ENCODE peak calls at places on chromosomes 3 and 15, in seven cellular contexts. E is K562, K is NT2/D1, Q is HepG2, P is HCT116, T is H1, R is GM12878. N is an unnamed sample.

GRCh38 chr3:117553461-117553860 is 843.9 kb downstream of the TUSC7 start:
- DNase-seq in P (no peak), T (no peak), Q (no peak), R (peak; percentile 23), E (no peak), K (no peak), N (no peak)

GRCh38 chr3:193711523-193711963 is 118.5 kb downstream of the OPA1 start:
- DNase-seq in K (no peak), R (no peak), P (no peak), T (no peak), Q (peak; percentile 75), E (no peak), N (no peak)

GRCh38 chr3:165210132-165210531 is 13.9 kb upstream of the SLITRK3 start:
- DNase-seq in K (no peak), P (peak; percentile 7), T (no peak), Q (peak; percentile 5), E (no peak), R (no peak), N (no peak)

GRCh38 chr15:65893060-65893459 is 23.8 kb downstream of the RAB11A start:
- DNase-seq in E (no peak), P (no peak), K (no peak), T (no peak), R (no peak), Q (no peak), N (no peak)

GRCh38 chr3:16897254-16897926 is 12.6 kb downstream of the PLCL2 start:
- DNase-seq in E (no peak), K (no peak), P (no peak), Q (no peak), T (no peak), R (peak; percentile 52), N (peak; percentile 43)

GRCh38 chr3:111737712-111738097 is 121.4 kb upstream of the PHLDB2 start:
- DNase-seq in P (no peak), T (no peak), R (no peak), K (no peak), Q (peak; percentile 52), E (no peak), N (no peak)

GRCh38 chr3:123296836-123297626 is 95.3 kb downstream of the SEC22A start:
- DNase-seq in E (no peak), P (no peak), R (no peak), T (no peak), Q (no peak), K (no peak), N (no peak)

GRCh38 chr3:73086071-73086494 is 24.6 kb downstream of the EBLN2 start:
- DNase-seq in T (peak; percentile 68), E (peak; percentile 46), Q (peak; percentile 34), K (peak; percentile 42), P (peak; percentile 38), R (no peak), N (peak; percentile 71)

GRCh38 chr3:52109556-52110380 is 44.5 kb downstream of the POC1A start:
- DNase-seq in K (no peak), P (no peak), Q (no peak), E (no peak), T (no peak), R (no peak), N (peak; percentile 69)
- TF ChIP-seq YY1 in K (no peak), P (no peak), Q (no peak), E (no peak), T (no peak), R (no peak), N (no peak)

DNA sequence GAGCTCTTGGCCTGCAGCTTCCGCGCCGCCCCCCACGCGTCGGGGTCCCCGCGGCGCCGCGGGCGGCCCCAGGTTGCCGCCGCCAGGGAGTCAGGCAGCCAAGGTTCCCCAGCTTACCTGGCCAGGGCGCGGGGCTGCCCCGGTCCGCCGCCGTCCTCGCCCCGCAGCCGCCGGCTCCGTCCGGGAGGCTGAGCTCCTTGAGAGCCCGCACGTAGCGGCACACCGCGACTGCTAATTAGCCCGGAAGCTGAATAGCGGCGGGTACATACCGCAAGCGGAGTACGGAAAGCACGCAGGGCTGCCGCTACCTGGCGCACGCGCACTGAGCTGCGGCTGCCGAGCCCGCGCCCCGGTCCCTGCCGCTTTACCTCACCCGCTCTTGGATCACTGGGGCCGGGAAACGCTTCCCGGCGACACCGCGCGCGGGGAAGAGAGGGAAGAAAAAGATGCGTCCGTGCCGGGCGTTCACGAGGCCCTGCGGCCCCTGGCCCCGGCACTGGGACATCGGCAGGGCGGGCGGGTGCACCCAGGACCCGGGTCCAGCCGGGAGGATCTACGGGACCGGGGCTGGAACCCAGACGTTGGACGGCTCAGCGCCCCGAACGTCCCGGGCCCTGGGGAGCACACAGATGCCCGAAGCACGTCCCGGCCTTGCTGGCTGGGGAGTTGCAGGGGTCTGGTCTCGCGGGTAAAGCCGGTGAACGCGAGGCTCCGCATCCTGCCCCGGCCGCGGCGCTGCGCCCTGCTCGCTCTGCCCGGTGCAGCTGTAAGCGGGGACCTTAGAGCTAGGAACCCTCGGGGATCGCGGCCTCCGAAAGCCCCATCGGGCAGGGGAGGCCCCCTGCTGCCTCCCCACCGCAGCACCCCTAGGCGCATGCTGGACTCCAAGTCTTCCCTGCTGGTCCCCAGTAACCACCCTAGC is at the start of gene GOLGA8B:
- DNase-seq in T (peak; percentile 83), P (peak; percentile 38), K (peak; percentile 55), R (no peak), E (peak; percentile 92), Q (peak; percentile 64), N (peak; percentile 93)
- TF ChIP-seq YY1 in T (no peak), P (no peak), K (no peak), R (no peak), E (peak; percentile 33), Q (no peak), N (no peak)

DNA sequence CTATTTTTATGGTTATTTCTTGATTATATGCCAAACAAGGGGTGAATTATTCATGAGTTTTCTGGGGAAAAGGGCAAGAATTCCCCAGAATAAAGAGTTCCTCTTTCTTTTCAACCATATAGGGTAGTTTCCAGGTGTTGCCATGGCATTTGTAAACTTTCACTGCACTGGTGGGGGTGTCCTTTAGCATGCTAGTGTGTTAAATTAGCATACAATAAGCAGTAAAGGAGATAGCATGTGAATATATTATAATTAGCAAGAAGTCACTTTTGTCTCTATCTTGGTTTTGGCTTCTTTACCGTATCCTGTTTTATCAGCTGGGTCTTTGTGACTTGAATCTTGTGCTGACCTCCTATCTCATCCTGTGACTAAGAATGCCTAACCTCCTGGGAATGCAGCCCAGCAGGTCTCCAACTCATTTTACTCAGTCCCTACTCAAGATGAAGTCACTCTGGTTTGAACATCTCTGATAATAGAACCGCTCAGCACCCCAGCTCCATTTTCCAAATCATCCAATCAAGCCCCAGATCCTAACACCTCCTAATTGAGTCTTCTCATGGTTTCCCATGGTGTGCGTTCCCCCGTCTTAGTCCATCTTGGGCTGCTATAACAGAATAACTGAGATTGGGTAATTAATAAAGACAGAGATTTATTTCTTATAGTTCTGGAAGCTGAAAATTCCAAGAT is 3.4 kb upstream of the SELENOT start:
- DNase-seq in E (peak; percentile 29), R (no peak), P (peak; percentile 64), K (no peak), T (no peak), Q (no peak), N (no peak)
- TF ChIP-seq YY1 in E (no peak), R (no peak), P (peak; percentile 43), K (no peak), T (peak; percentile 30), Q (no peak), N (no peak)

GRCh38 chr3:171446801-171447578 is 13.2 kb downstream of the TNIK start:
- DNase-seq in P (peak; percentile 84), Q (no peak), T (no peak), R (no peak), K (no peak), E (peak; percentile 77), N (no peak)
- TF ChIP-seq YY1 in P (no peak), Q (no peak), T (no peak), R (no peak), K (no peak), E (no peak), N (no peak)

GRCh38 chr3:55526332-55527030 is 39.4 kb upstream of the WNT5A start:
- DNase-seq in Q (peak; percentile 33), E (no peak), T (no peak), P (no peak), R (no peak), K (no peak), N (no peak)
- TF ChIP-seq YY1 in Q (no peak), E (no peak), T (no peak), P (no peak), R (no peak), K (no peak), N (no peak)

DNA sequence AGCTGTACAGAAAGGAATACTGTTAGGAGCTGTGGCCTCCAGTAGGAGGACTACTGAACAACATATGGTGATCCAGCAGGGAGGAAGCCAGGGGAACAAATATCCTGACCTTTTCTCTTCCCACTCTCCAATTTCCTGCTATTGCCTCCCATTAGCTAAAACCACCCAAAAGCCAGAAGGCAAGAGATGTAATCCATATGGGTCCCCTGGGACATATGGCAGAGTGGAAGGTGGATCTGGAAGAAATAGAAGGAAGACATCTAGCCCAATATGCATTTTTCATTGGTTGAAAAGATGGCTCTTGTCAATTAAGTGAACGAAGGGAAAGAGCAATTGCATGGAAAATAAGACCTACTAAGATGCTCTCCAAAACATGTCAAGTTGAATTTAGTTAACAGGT is 167.2 kb downstream of the CNTN3 start:
- DNase-seq in T (no peak), R (no peak), P (no peak), K (no peak), E (no peak), Q (no peak), N (no peak)
- TF ChIP-seq YY1 in T (no peak), R (no peak), P (no peak), K (no peak), E (no peak), Q (no peak), N (no peak)

GRCh38 chr3:69861556-69861955 is 122.3 kb downstream of the MITF start:
- DNase-seq in K (no peak), R (no peak), P (no peak), T (no peak), Q (no peak), E (no peak), N (no peak)

GRCh38 chr3:69864141-69864540 is 124.9 kb downstream of the MITF start:
- DNase-seq in P (no peak), T (no peak), R (no peak), Q (no peak), K (no peak), E (no peak), N (no peak)

GRCh38 chr3:69865920-69866679 is 126.8 kb downstream of the MITF start:
- DNase-seq in K (no peak), T (no peak), P (no peak), E (peak; percentile 53), Q (no peak), R (no peak), N (peak; percentile 31)

GRCh38 chr3:69866988-69867720 is 127.9 kb downstream of the MITF start:
- DNase-seq in R (no peak), T (no peak), Q (no peak), K (no peak), E (no peak), P (no peak), N (no peak)

DNA sequence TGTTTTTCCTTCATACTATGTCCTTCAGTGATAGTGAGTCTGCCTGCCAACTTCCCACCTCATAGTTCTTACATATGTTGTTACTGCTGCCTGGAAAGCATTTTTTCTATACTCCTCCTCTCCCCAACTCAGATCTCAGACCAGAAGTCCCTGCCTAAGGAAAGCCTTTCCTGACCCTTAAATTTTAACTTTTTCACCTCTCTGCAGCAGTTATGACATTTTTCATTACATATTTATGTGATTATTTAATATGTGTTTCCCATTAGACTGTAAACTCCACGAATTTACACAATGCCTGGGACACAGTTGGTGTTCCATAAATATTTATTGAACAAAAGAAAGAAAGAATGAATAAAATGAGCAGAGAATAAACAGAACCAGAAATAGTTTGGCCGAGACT is 125.5 kb downstream of the MITF start:
- DNase-seq in R (no peak), K (no peak), T (no peak), P (no peak), Q (no peak), E (no peak), N (no peak)
- TF ChIP-seq YY1 in R (no peak), K (no peak), T (no peak), P (no peak), Q (no peak), E (no peak), N (no peak)

GRCh38 chr3:144128117-144128892 is 156.7 kb downstream of the DIPK2A start:
- DNase-seq in T (no peak), R (peak; percentile 78), K (no peak), E (no peak), P (no peak), Q (no peak), N (no peak)
- TF ChIP-seq YY1 in T (no peak), R (no peak), K (no peak), E (no peak), P (no peak), Q (no peak), N (no peak)